ENCODE peak calls at places on chromosomes 4 and X, in eight cellular contexts. J, R, L, C, V, G, S and Y are unnamed samples.

GRCh38 chr4:150501019-150501727 is 80.8 kb upstream of the MAB21L2 start:
- DNase-seq in V (no peak), R (no peak), S (no peak), J (no peak), L (no peak), G (no peak), C (no peak), Y (no peak)

GRCh38 chrX:111052478-111052877 is 43.5 kb upstream of the PAK3 start:
- DNase-seq in J (no peak), V (no peak), L (no peak), R (no peak), S (no peak), C (no peak), G (no peak), Y (no peak)

GRCh38 chrX:150954951-150955350 is 28.2 kb upstream of the HMGB3 start:
- DNase-seq in S (no peak), C (no peak), G (no peak), V (no peak), L (no peak), R (no peak), J (no peak), Y (no peak)

GRCh38 chrX:139892512-139892911 is 40.3 kb downstream of the ATP11C start:
- DNase-seq in S (no peak), C (peak; percentile 7), V (no peak), R (no peak), J (no peak), L (no peak), G (no peak), Y (no peak)

GRCh38 chrX:119459181-119459580 is 9.1 kb upstream of the SLC25A5 start:
- DNase-seq in L (no peak), G (no peak), S (no peak), R (no peak), C (no peak), J (no peak), V (no peak), Y (no peak)

GRCh38 chrX:108148524-108148923 is 56.9 kb downstream of the ATG4A start:
- DNase-seq in J (no peak), R (no peak), C (no peak), S (no peak), G (no peak), V (no peak), L (no peak), Y (no peak)

GRCh38 chr4:3347871-3348270 is 55.0 kb downstream of the RGS12 start:
- DNase-seq in G (no peak), V (no peak), R (no peak), C (no peak), L (no peak), S (no peak), J (no peak), Y (no peak)

GRCh38 chr4:90074322-90074886 is 52.8 kb upstream of the CCSER1 start:
- DNase-seq in G (no peak), L (no peak), R (no peak), V (no peak), S (no peak), J (no peak), C (no peak), Y (no peak)